ENCODE peak calls at places on chromosomes 12 and 14, in eight cellular contexts. One of them, this sample, is unnamed.

GRCh38 chr12:18391136-18391535 is 129.8 kb downstream of the PIK3C2G start:
- DNase-seq in left colon: no peak
- DNase-seq in HFF-Myc: no peak
- DNase-seq in activated T-cell treated with anti-CD3 and anti-CD28 coated beads for 24 hours: no peak
- DNase-seq in left ventricle myocardium inferior: no peak
- DNase-seq in T-helper 2 cell: no peak
- DNase-seq in GM04504: no peak
- DNase-seq in mammary epithelial cell: no peak
- DNase-seq in this sample: no peak

GRCh38 chr12:54217774-54218221 is 29.0 kb upstream of the SMUG1 start:
- DNase-seq in T-helper 2 cell: no peak
- DNase-seq in HFF-Myc: no peak
- DNase-seq in GM04504: no peak
- DNase-seq in left ventricle myocardium inferior: peak
- DNase-seq in activated T-cell treated with anti-CD3 and anti-CD28 coated beads for 24 hours: no peak
- DNase-seq in mammary epithelial cell: no peak
- DNase-seq in left colon: no peak
- DNase-seq in this sample: no peak

GRCh38 chr12:1662761-1663439 is 28.0 kb upstream of the ADIPOR2 start:
- DNase-seq in HFF-Myc: no peak
- DNase-seq in activated T-cell treated with anti-CD3 and anti-CD28 coated beads for 24 hours: no peak
- DNase-seq in left ventricle myocardium inferior: no peak
- DNase-seq in mammary epithelial cell: no peak
- DNase-seq in left colon: peak
- DNase-seq in T-helper 2 cell: peak
- DNase-seq in GM04504: no peak
- DNase-seq in this sample: no peak

GRCh38 chr14:100321473-100322137 is 1.5 kb upstream of the SLC25A47 start:
- DNase-seq in HFF-Myc: no peak
- DNase-seq in GM04504: no peak
- DNase-seq in T-helper 2 cell: no peak
- DNase-seq in left colon: no peak
- DNase-seq in activated T-cell treated with anti-CD3 and anti-CD28 coated beads for 24 hours: no peak
- DNase-seq in mammary epithelial cell: no peak
- DNase-seq in left ventricle myocardium inferior: no peak
- DNase-seq in this sample: no peak

GRCh38 chr14:103072595-103073366 is 11.2 kb upstream of the LBHD2 start:
- DNase-seq in left ventricle myocardium inferior: no peak
- DNase-seq in activated T-cell treated with anti-CD3 and anti-CD28 coated beads for 24 hours: no peak
- DNase-seq in HFF-Myc: no peak
- DNase-seq in T-helper 2 cell: no peak
- DNase-seq in mammary epithelial cell: no peak
- DNase-seq in GM04504: no peak
- DNase-seq in left colon: no peak
- DNase-seq in this sample: no peak

GRCh38 chr14:73254247-73255004 is 17.1 kb downstream of the PAPLN start:
- DNase-seq in mammary epithelial cell: no peak
- DNase-seq in left ventricle myocardium inferior: no peak
- DNase-seq in left colon: no peak
- DNase-seq in GM04504: no peak
- DNase-seq in HFF-Myc: no peak
- DNase-seq in T-helper 2 cell: no peak
- DNase-seq in activated T-cell treated with anti-CD3 and anti-CD28 coated beads for 24 hours: no peak
- DNase-seq in this sample: no peak

GRCh38 chr12:49358548-49359141 is 8.6 kb upstream of the SPATS2 start:
- DNase-seq in HFF-Myc: peak
- DNase-seq in activated T-cell treated with anti-CD3 and anti-CD28 coated beads for 24 hours: peak
- DNase-seq in left ventricle myocardium inferior: no peak
- DNase-seq in left colon: no peak
- DNase-seq in T-helper 2 cell: peak
- DNase-seq in GM04504: no peak
- DNase-seq in mammary epithelial cell: peak
- DNase-seq in this sample: peak

GRCh38 chr12:6792522-6793201 is 3.3 kb downstream of the CD4 start:
- DNase-seq in mammary epithelial cell: no peak
- DNase-seq in GM04504: no peak
- DNase-seq in activated T-cell treated with anti-CD3 and anti-CD28 coated beads for 24 hours: no peak
- DNase-seq in T-helper 2 cell: peak
- DNase-seq in left ventricle myocardium inferior: peak
- DNase-seq in left colon: no peak
- DNase-seq in HFF-Myc: no peak
- DNase-seq in this sample: no peak

GRCh38 chr14:50395448-50395847 is 1.2 kb downstream of the CDKL1 start:
- DNase-seq in left ventricle myocardium inferior: no peak
- DNase-seq in activated T-cell treated with anti-CD3 and anti-CD28 coated beads for 24 hours: no peak
- DNase-seq in T-helper 2 cell: no peak
- DNase-seq in HFF-Myc: no peak
- DNase-seq in mammary epithelial cell: no peak
- DNase-seq in GM04504: no peak
- DNase-seq in left colon: peak
- DNase-seq in this sample: no peak

GRCh38 chr12:96136720-96137378 is 57.3 kb upstream of the ELK3 start:
- DNase-seq in HFF-Myc: no peak
- DNase-seq in activated T-cell treated with anti-CD3 and anti-CD28 coated beads for 24 hours: no peak
- DNase-seq in GM04504: no peak
- DNase-seq in left ventricle myocardium inferior: no peak
- DNase-seq in T-helper 2 cell: no peak
- DNase-seq in left colon: no peak
- DNase-seq in mammary epithelial cell: no peak
- DNase-seq in this sample: no peak

GRCh38 chr12:25962932-25963525 is 4.5 kb downstream of the RASSF8 start:
- DNase-seq in T-helper 2 cell: no peak
- DNase-seq in activated T-cell treated with anti-CD3 and anti-CD28 coated beads for 24 hours: no peak
- DNase-seq in GM04504: no peak
- DNase-seq in left colon: no peak
- DNase-seq in mammary epithelial cell: no peak
- DNase-seq in HFF-Myc: no peak
- DNase-seq in left ventricle myocardium inferior: no peak
- DNase-seq in this sample: no peak

GRCh38 chr14:51880810-51881580 is 20.6 kb downstream of the GNG2 start:
- DNase-seq in left colon: no peak
- DNase-seq in HFF-Myc: no peak
- DNase-seq in GM04504: peak
- DNase-seq in left ventricle myocardium inferior: no peak
- DNase-seq in T-helper 2 cell: no peak
- DNase-seq in activated T-cell treated with anti-CD3 and anti-CD28 coated beads for 24 hours: no peak
- DNase-seq in mammary epithelial cell: no peak
- DNase-seq in this sample: no peak